ENCODE peak calls at places on chromosomes 11 and 22, in seven cellular contexts. One of them, this sample, is unnamed.

GRCh38 chr11:26618441-26618840 is 46.4 kb upstream of the MUC15 start:
- DNase-seq in activated CD4-positive, alpha-beta T cell treated with anti-CD3 and anti-CD28 coated beads, Interleukin-2, amount 50 U/mL, for 48 hours: no peak
- DNase-seq in iris pigment epithelial cell: no peak
- DNase-seq in upper lobe of right lung: no peak
- DNase-seq in NCI-H446: no peak
- DNase-seq in cardiac fibroblast: no peak
- DNase-seq in NCI-H1105 treated with DMSO at 0.1 percent for 48 hours: no peak
- DNase-seq in this sample: no peak

GRCh38 chr22:47564651-47565050 is 802.2 kb downstream of the TBC1D22A start:
- DNase-seq in activated CD4-positive, alpha-beta T cell treated with anti-CD3 and anti-CD28 coated beads, Interleukin-2, amount 50 U/mL, for 48 hours: no peak
- DNase-seq in iris pigment epithelial cell: no peak
- DNase-seq in upper lobe of right lung: no peak
- DNase-seq in NCI-H446: no peak
- DNase-seq in cardiac fibroblast: no peak
- DNase-seq in NCI-H1105 treated with DMSO at 0.1 percent for 48 hours: no peak
- DNase-seq in this sample: no peak

GRCh38 chr11:129573161-129573560 is 197.5 kb downstream of the BARX2 start:
- DNase-seq in activated CD4-positive, alpha-beta T cell treated with anti-CD3 and anti-CD28 coated beads, Interleukin-2, amount 50 U/mL, for 48 hours: no peak
- DNase-seq in iris pigment epithelial cell: no peak
- DNase-seq in upper lobe of right lung: no peak
- DNase-seq in NCI-H446: no peak
- DNase-seq in cardiac fibroblast: no peak
- DNase-seq in NCI-H1105 treated with DMSO at 0.1 percent for 48 hours: no peak
- DNase-seq in this sample: no peak

GRCh38 chr11:69253028-69253427 is 40.9 kb upstream of the MYEOV start:
- DNase-seq in activated CD4-positive, alpha-beta T cell treated with anti-CD3 and anti-CD28 coated beads, Interleukin-2, amount 50 U/mL, for 48 hours: no peak
- DNase-seq in iris pigment epithelial cell: peak; percentile 72
- DNase-seq in upper lobe of right lung: no peak
- DNase-seq in NCI-H446: no peak
- DNase-seq in cardiac fibroblast: peak; percentile 24
- DNase-seq in NCI-H1105 treated with DMSO at 0.1 percent for 48 hours: no peak
- DNase-seq in this sample: no peak

GRCh38 chr11:120128392-120129172 is 9.3 kb downstream of the TRIM29 start:
- DNase-seq in activated CD4-positive, alpha-beta T cell treated with anti-CD3 and anti-CD28 coated beads, Interleukin-2, amount 50 U/mL, for 48 hours: no peak
- DNase-seq in iris pigment epithelial cell: no peak
- DNase-seq in upper lobe of right lung: peak; percentile 64
- DNase-seq in NCI-H446: no peak
- DNase-seq in cardiac fibroblast: peak; percentile 28
- DNase-seq in NCI-H1105 treated with DMSO at 0.1 percent for 48 hours: peak; percentile 22
- DNase-seq in this sample: peak; percentile 9

GRCh38 chr11:94787798-94788197 is 19.6 kb downstream of the AMOTL1 start:
- DNase-seq in activated CD4-positive, alpha-beta T cell treated with anti-CD3 and anti-CD28 coated beads, Interleukin-2, amount 50 U/mL, for 48 hours: no peak
- DNase-seq in iris pigment epithelial cell: peak; percentile 44
- DNase-seq in upper lobe of right lung: no peak
- DNase-seq in NCI-H446: no peak
- DNase-seq in cardiac fibroblast: no peak
- DNase-seq in NCI-H1105 treated with DMSO at 0.1 percent for 48 hours: no peak
- DNase-seq in this sample: no peak

GRCh38 chr11:108724974-108725689 is 60.3 kb downstream of the DDX10 start:
- DNase-seq in activated CD4-positive, alpha-beta T cell treated with anti-CD3 and anti-CD28 coated beads, Interleukin-2, amount 50 U/mL, for 48 hours: no peak
- DNase-seq in iris pigment epithelial cell: no peak
- DNase-seq in upper lobe of right lung: no peak
- DNase-seq in NCI-H446: no peak
- DNase-seq in cardiac fibroblast: no peak
- DNase-seq in NCI-H1105 treated with DMSO at 0.1 percent for 48 hours: no peak
- DNase-seq in this sample: no peak

GRCh38 chr11:46484101-46484500 is 92.5 kb upstream of the CHRM4 start:
- DNase-seq in activated CD4-positive, alpha-beta T cell treated with anti-CD3 and anti-CD28 coated beads, Interleukin-2, amount 50 U/mL, for 48 hours: no peak
- DNase-seq in iris pigment epithelial cell: no peak
- DNase-seq in upper lobe of right lung: no peak
- DNase-seq in NCI-H446: no peak
- DNase-seq in cardiac fibroblast: no peak
- DNase-seq in NCI-H1105 treated with DMSO at 0.1 percent for 48 hours: no peak
- DNase-seq in this sample: no peak

GRCh38 chr22:19891350-19892248 is 36.9 kb upstream of the GNB1L start:
- DNase-seq in activated CD4-positive, alpha-beta T cell treated with anti-CD3 and anti-CD28 coated beads, Interleukin-2, amount 50 U/mL, for 48 hours: peak; percentile 79
- DNase-seq in iris pigment epithelial cell: peak; percentile 89
- DNase-seq in upper lobe of right lung: no peak
- DNase-seq in NCI-H446: no peak
- DNase-seq in cardiac fibroblast: peak; percentile 62
- DNase-seq in NCI-H1105 treated with DMSO at 0.1 percent for 48 hours: peak; percentile 85
- DNase-seq in this sample: no peak

GRCh38 chr11:22479986-22480740 is 142.0 kb downstream of the SLC17A6 start:
- DNase-seq in activated CD4-positive, alpha-beta T cell treated with anti-CD3 and anti-CD28 coated beads, Interleukin-2, amount 50 U/mL, for 48 hours: no peak
- DNase-seq in iris pigment epithelial cell: peak; percentile 65
- DNase-seq in upper lobe of right lung: no peak
- DNase-seq in NCI-H446: no peak
- DNase-seq in cardiac fibroblast: no peak
- DNase-seq in NCI-H1105 treated with DMSO at 0.1 percent for 48 hours: no peak
- DNase-seq in this sample: no peak

GRCh38 chr11:62710001-62710345 is 2.5 kb downstream of the GNG3 start:
- DNase-seq in activated CD4-positive, alpha-beta T cell treated with anti-CD3 and anti-CD28 coated beads, Interleukin-2, amount 50 U/mL, for 48 hours: no peak
- DNase-seq in iris pigment epithelial cell: peak; percentile 52
- DNase-seq in upper lobe of right lung: peak; percentile 60
- DNase-seq in NCI-H446: no peak
- DNase-seq in cardiac fibroblast: peak; percentile 48
- DNase-seq in NCI-H1105 treated with DMSO at 0.1 percent for 48 hours: peak; percentile 61
- DNase-seq in this sample: no peak

GRCh38 chr22:20509344-20510047 is 2.1 kb downstream of the MED15 start:
- DNase-seq in activated CD4-positive, alpha-beta T cell treated with anti-CD3 and anti-CD28 coated beads, Interleukin-2, amount 50 U/mL, for 48 hours: peak; percentile 63
- DNase-seq in iris pigment epithelial cell: peak; percentile 96
- DNase-seq in upper lobe of right lung: no peak
- DNase-seq in NCI-H446: no peak
- DNase-seq in cardiac fibroblast: peak; percentile 94
- DNase-seq in NCI-H1105 treated with DMSO at 0.1 percent for 48 hours: no peak
- DNase-seq in this sample: no peak

GRCh38 chr11:127587511-127587910 is 586.9 kb upstream of the KIRREL3 start:
- DNase-seq in activated CD4-positive, alpha-beta T cell treated with anti-CD3 and anti-CD28 coated beads, Interleukin-2, amount 50 U/mL, for 48 hours: no peak
- DNase-seq in iris pigment epithelial cell: no peak
- DNase-seq in upper lobe of right lung: no peak
- DNase-seq in NCI-H446: no peak
- DNase-seq in cardiac fibroblast: no peak
- DNase-seq in NCI-H1105 treated with DMSO at 0.1 percent for 48 hours: no peak
- DNase-seq in this sample: no peak

GRCh38 chr11:82995754-82996398 is 75.8 kb downstream of the RAB30 start:
- DNase-seq in activated CD4-positive, alpha-beta T cell treated with anti-CD3 and anti-CD28 coated beads, Interleukin-2, amount 50 U/mL, for 48 hours: no peak
- DNase-seq in iris pigment epithelial cell: peak; percentile 66
- DNase-seq in upper lobe of right lung: no peak
- DNase-seq in NCI-H446: no peak
- DNase-seq in cardiac fibroblast: peak; percentile 60
- DNase-seq in NCI-H1105 treated with DMSO at 0.1 percent for 48 hours: no peak
- DNase-seq in this sample: no peak

GRCh38 chr11:26134481-26135355 is 197.2 kb upstream of the ANO3 start:
- DNase-seq in activated CD4-positive, alpha-beta T cell treated with anti-CD3 and anti-CD28 coated beads, Interleukin-2, amount 50 U/mL, for 48 hours: no peak
- DNase-seq in iris pigment epithelial cell: peak; percentile 25
- DNase-seq in upper lobe of right lung: no peak
- DNase-seq in NCI-H446: no peak
- DNase-seq in cardiac fibroblast: peak; percentile 27
- DNase-seq in NCI-H1105 treated with DMSO at 0.1 percent for 48 hours: peak; percentile 24
- DNase-seq in this sample: no peak